ENCODE peak calls at places on chromosome 3, in eight cellular contexts. Z is activated naive CD8-positive, alpha-beta T cell treated with anti-CD3 and anti-CD28 coated beads, Interleukin-2, amount 50 U/mL, for 24 hours; K is activated T-cell treated with anti-CD3 and anti-CD28 coated beads, Interleukin-2, amount 50 U/mL, for 72 hours; C is HTR-8/SVneo; L is H7; G is CD4-positive, alpha-beta T cell; S is M059J; O is CD8-positive, alpha-beta memory T cell. J is an unnamed sample.

GRCh38 chr3:55180936-55181535 is 253.2 kb upstream of the LRTM1 start:
- DNase-seq in G (no peak), S (peak; percentile 51), C (no peak), L (peak; percentile 19), K (peak; percentile 5), Z (peak; percentile 13), O (no peak), J (no peak)

GRCh38 chr3:169945313-169945712 is 21.3 kb upstream of the SEC62 start:
- DNase-seq in K (peak; percentile 62), C (no peak), O (no peak), G (no peak), Z (peak; percentile 54), L (no peak), S (no peak), J (no peak)

GRCh38 chr3:170154569-170155143 is 26.9 kb downstream of the PHC3 start:
- DNase-seq in C (no peak), K (no peak), Z (no peak), L (no peak), S (no peak), G (no peak), O (no peak), J (no peak)

GRCh38 chr3:5767304-5767703 is 579.8 kb downstream of the EDEM1 start:
- DNase-seq in K (no peak), S (no peak), G (no peak), C (no peak), L (no peak), O (no peak), Z (no peak), J (peak; percentile 10)

GRCh38 chr3:23806322-23807160 is 786 bp downstream of the UBE2E1 start:
- DNase-seq in C (no peak), L (peak; percentile 89), G (no peak), Z (peak; percentile 32), O (peak; percentile 14), S (peak; percentile 7), K (peak; percentile 24), J (no peak)

GRCh38 chr3:54827056-54827687 is 100.7 kb downstream of the LRTM1 start:
- DNase-seq in K (no peak), S (no peak), Z (no peak), O (no peak), L (no peak), G (no peak), C (no peak), J (no peak)

GRCh38 chr3:189629803-189630455 is 1.3 kb upstream of the TP63 start:
- DNase-seq in C (no peak), O (no peak), K (no peak), L (no peak), S (no peak), G (no peak), Z (no peak), J (no peak)

GRCh38 chr3:127929818-127930217 is 14.8 kb downstream of the KBTBD12 start:
- DNase-seq in Z (no peak), L (no peak), K (no peak), S (peak; percentile 23), C (no peak), G (no peak), O (no peak), J (no peak)

GRCh38 chr3:38587548-38588131 is 61.8 kb downstream of the SCN5A start:
- DNase-seq in G (no peak), Z (no peak), S (no peak), L (no peak), C (no peak), K (no peak), O (no peak), J (no peak)

J was measured in astrocyte.